ENCODE peak calls at places on chromosomes 5 and 9, in six cellular contexts. Z, M, I, L, G and E are unnamed samples.

GRCh38 chr5:108255468-108255867 is 126.4 kb downstream of the FBXL17 start:
- DNase-seq in Z (no peak), M (no peak), I (no peak), L (no peak), G (no peak), E (no peak)

GRCh38 chr9:4207881-4208615 is 91.8 kb downstream of the GLIS3 start:
- DNase-seq in Z (no peak), M (no peak), I (no peak), L (no peak), G (no peak), E (no peak)

GRCh38 chr5:110289213-110289810 is 437.2 kb downstream of the TMEM232 start:
- DNase-seq in Z (no peak), M (no peak), I (no peak), L (no peak), G (no peak), E (no peak)

GRCh38 chr9:133238272-133238850 is 29.3 kb upstream of the OBP2B start:
- DNase-seq in Z (peak), M (no peak), I (peak), L (no peak), G (peak), E (no peak)

GRCh38 chr5:157458835-157459234 is 1.2 kb upstream of the NIPAL4 start:
- DNase-seq in Z (no peak), M (no peak), I (no peak), L (no peak), G (no peak), E (no peak)

GRCh38 chr5:165029471-165029870 is 1524.1 kb downstream of the MAT2B start:
- DNase-seq in Z (no peak), M (no peak), I (peak), L (peak), G (no peak), E (no peak)

GRCh38 chr9:70422371-70423043 is 8.1 kb upstream of the KLF9 start:
- DNase-seq in Z (no peak), M (no peak), I (no peak), L (no peak), G (no peak), E (no peak)

GRCh38 chr5:121174351-121174750 is 677.3 kb upstream of the FTMT start:
- DNase-seq in Z (no peak), M (no peak), I (no peak), L (no peak), G (no peak), E (no peak)

GRCh38 chr5:142969186-142969585 is 199.0 kb downstream of the ARHGAP26 start:
- DNase-seq in Z (no peak), M (no peak), I (no peak), L (no peak), G (no peak), E (no peak)

GRCh38 chr9:89311346-89312153 is 555 bp downstream of the CKS2 start:
- DNase-seq in Z (no peak), M (no peak), I (no peak), L (no peak), G (no peak), E (no peak)

GRCh38 chr9:120032639-120033038 is 547.3 kb downstream of the CDK5RAP2 start:
- DNase-seq in Z (no peak), M (no peak), I (no peak), L (no peak), G (no peak), E (no peak)

GRCh38 chr9:5274770-5275169 is 29.7 kb downstream of the RLN2 start:
- DNase-seq in Z (no peak), M (no peak), I (no peak), L (no peak), G (no peak), E (no peak)

GRCh38 chr5:167574381-167574780 is 717.1 kb upstream of the WWC1 start:
- DNase-seq in Z (no peak), M (no peak), I (no peak), L (no peak), G (no peak), E (no peak)

GRCh38 chr9:124001445-124001799 is 10.1 kb upstream of the LHX2 start:
- DNase-seq in Z (no peak), M (no peak), I (no peak), L (no peak), G (no peak), E (no peak)

GRCh38 chr5:161547573-161548471 is 1.3 kb upstream of the GABRB2 start:
- DNase-seq in Z (no peak), M (no peak), I (no peak), L (no peak), G (peak), E (no peak)